ENCODE peak calls at places on chromosomes 6 and 20, in five cellular contexts. One of them, this sample, is unnamed.

GRCh38 chr6:13331516-13332348 is 3.4 kb upstream of the TBC1D7 start:
- DNase-seq in AG04450: no peak
- DNase-seq in GM13976: peak; percentile 46
- DNase-seq in fibroblast of pulmonary artery: peak; percentile 58
- DNase-seq in endothelial cell: no peak
- DNase-seq in this sample: no peak

GRCh38 chr20:10864076-10864672 is 190.4 kb upstream of the JAG1 start:
- DNase-seq in GM13976: no peak
- DNase-seq in fibroblast of pulmonary artery: peak; percentile 51
- DNase-seq in AG04450: no peak
- DNase-seq in endothelial cell: no peak
- DNase-seq in this sample: no peak

GRCh38 chr6:72497186-72497585 is 124.7 kb upstream of the KCNQ5 start:
- DNase-seq in AG04450: no peak
- DNase-seq in endothelial cell: no peak
- DNase-seq in fibroblast of pulmonary artery: no peak
- DNase-seq in GM13976: no peak
- DNase-seq in this sample: no peak

GRCh38 chr6:53361549-53362031 is 12.8 kb upstream of the ELOVL5 start:
- DNase-seq in fibroblast of pulmonary artery: no peak
- DNase-seq in GM13976: peak; percentile 23
- DNase-seq in endothelial cell: no peak
- DNase-seq in AG04450: no peak
- DNase-seq in this sample: no peak

GRCh38 chr20:19935842-19936241 is 81.3 kb upstream of the NAA20 start:
- DNase-seq in GM13976: no peak
- DNase-seq in endothelial cell: no peak
- DNase-seq in fibroblast of pulmonary artery: no peak
- DNase-seq in AG04450: no peak
- DNase-seq in this sample: no peak

GRCh38 chr6:3522561-3523287 is 65.9 kb upstream of the SLC22A23 start:
- DNase-seq in endothelial cell: no peak
- DNase-seq in GM13976: no peak
- DNase-seq in AG04450: no peak
- DNase-seq in fibroblast of pulmonary artery: peak; percentile 48
- DNase-seq in this sample: no peak

GRCh38 chr20:57947421-57948176 is 237.8 kb upstream of the PMEPA1 start:
- DNase-seq in GM13976: no peak
- DNase-seq in AG04450: no peak
- DNase-seq in endothelial cell: no peak
- DNase-seq in fibroblast of pulmonary artery: no peak
- DNase-seq in this sample: no peak

GRCh38 chr6:48236375-48236774 is 125.4 kb upstream of the PTCHD4 start:
- DNase-seq in endothelial cell: no peak
- DNase-seq in AG04450: no peak
- DNase-seq in fibroblast of pulmonary artery: no peak
- DNase-seq in GM13976: no peak
- DNase-seq in this sample: no peak

GRCh38 chr6:79878142-79878748 is 69.1 kb downstream of the ELOVL4 start:
- DNase-seq in endothelial cell: no peak
- DNase-seq in AG04450: no peak
- DNase-seq in GM13976: no peak
- DNase-seq in fibroblast of pulmonary artery: peak; percentile 7
- DNase-seq in this sample: no peak

GRCh38 chr6:54037277-54037779 is 73.9 kb upstream of the MLIP start:
- DNase-seq in AG04450: peak; percentile 27
- DNase-seq in endothelial cell: no peak
- DNase-seq in GM13976: no peak
- DNase-seq in fibroblast of pulmonary artery: no peak
- DNase-seq in this sample: no peak

GRCh38 chr20:17648306-17648646 is 33.8 kb downstream of the RRBP1 start:
- DNase-seq in GM13976: no peak
- DNase-seq in fibroblast of pulmonary artery: no peak
- DNase-seq in endothelial cell: no peak
- DNase-seq in AG04450: no peak
- DNase-seq in this sample: peak; percentile 77

GRCh38 chr6:11161031-11161966 is 49.8 kb upstream of the ERVFRD-1 start:
- DNase-seq in fibroblast of pulmonary artery: peak; percentile 32
- DNase-seq in endothelial cell: no peak
- DNase-seq in GM13976: no peak
- DNase-seq in AG04450: no peak
- DNase-seq in this sample: no peak

GRCh38 chr6:34934516-34934915 is 45.5 kb downstream of the ANKS1A start:
- DNase-seq in endothelial cell: no peak
- DNase-seq in AG04450: no peak
- DNase-seq in fibroblast of pulmonary artery: peak; percentile 97
- DNase-seq in GM13976: no peak
- DNase-seq in this sample: no peak

GRCh38 chr6:124119591-124119990 is 315.9 kb downstream of the NKAIN2 start:
- DNase-seq in endothelial cell: no peak
- DNase-seq in fibroblast of pulmonary artery: no peak
- DNase-seq in AG04450: no peak
- DNase-seq in GM13976: no peak
- DNase-seq in this sample: no peak

GRCh38 chr20:39310363-39311037 is 348.4 kb downstream of the DHX35 start:
- DNase-seq in AG04450: no peak
- DNase-seq in fibroblast of pulmonary artery: no peak
- DNase-seq in GM13976: no peak
- DNase-seq in endothelial cell: no peak
- DNase-seq in this sample: no peak

GRCh38 chr6:140228491-140228890 is 854.0 kb upstream of the CITED2 start:
- DNase-seq in GM13976: no peak
- DNase-seq in endothelial cell: no peak
- DNase-seq in AG04450: no peak
- DNase-seq in fibroblast of pulmonary artery: no peak
- DNase-seq in this sample: no peak

GRCh38 chr6:145734486-145735355 is 599 bp downstream of the EPM2A start:
- DNase-seq in endothelial cell: peak; percentile 90
- DNase-seq in AG04450: peak; percentile 59
- DNase-seq in GM13976: peak; percentile 84
- DNase-seq in fibroblast of pulmonary artery: peak; percentile 91
- DNase-seq in this sample: peak; percentile 90

GRCh38 chr6:70124443-70124842 is 178.4 kb downstream of the COL9A1 start:
- DNase-seq in fibroblast of pulmonary artery: no peak
- DNase-seq in endothelial cell: no peak
- DNase-seq in AG04450: no peak
- DNase-seq in GM13976: no peak
- DNase-seq in this sample: no peak

GRCh38 chr6:135270676-135271536 is 89.8 kb downstream of the MYB start:
- DNase-seq in GM13976: no peak
- DNase-seq in fibroblast of pulmonary artery: no peak
- DNase-seq in endothelial cell: no peak
- DNase-seq in AG04450: no peak
- DNase-seq in this sample: no peak

GRCh38 chr6:12603711-12604049 is 112.9 kb upstream of the PHACTR1 start:
- DNase-seq in fibroblast of pulmonary artery: no peak
- DNase-seq in GM13976: no peak
- DNase-seq in AG04450: no peak
- DNase-seq in endothelial cell: no peak
- DNase-seq in this sample: no peak

GRCh38 chr20:48686238-48687096 is 141.3 kb downstream of the PREX1 start:
- DNase-seq in fibroblast of pulmonary artery: peak; percentile 78
- DNase-seq in AG04450: no peak
- DNase-seq in endothelial cell: no peak
- DNase-seq in GM13976: no peak
- DNase-seq in this sample: no peak

GRCh38 chr6:156748504-156748903 is 28.7 kb upstream of the ARID1B start:
- DNase-seq in endothelial cell: no peak
- DNase-seq in AG04450: no peak
- DNase-seq in GM13976: no peak
- DNase-seq in fibroblast of pulmonary artery: no peak
- DNase-seq in this sample: no peak

GRCh38 chr6:156756630-156757610 is 20.3 kb upstream of the ARID1B start:
- DNase-seq in GM13976: no peak
- DNase-seq in endothelial cell: no peak
- DNase-seq in fibroblast of pulmonary artery: no peak
- DNase-seq in AG04450: no peak
- DNase-seq in this sample: no peak

GRCh38 chr6:156757849-156758248 is 19.3 kb upstream of the ARID1B start:
- DNase-seq in GM13976: no peak
- DNase-seq in fibroblast of pulmonary artery: no peak
- DNase-seq in endothelial cell: no peak
- DNase-seq in AG04450: no peak
- DNase-seq in this sample: no peak

GRCh38 chr6:156747715-156748114 is 29.5 kb upstream of the ARID1B start:
- DNase-seq in AG04450: no peak
- DNase-seq in GM13976: no peak
- DNase-seq in fibroblast of pulmonary artery: no peak
- DNase-seq in endothelial cell: no peak
- DNase-seq in this sample: no peak

GRCh38 chr6:156752666-156753301 is 24.4 kb upstream of the ARID1B start:
- DNase-seq in AG04450: no peak
- DNase-seq in endothelial cell: no peak
- DNase-seq in fibroblast of pulmonary artery: no peak
- DNase-seq in GM13976: peak; percentile 43
- DNase-seq in this sample: no peak
- TF ChIP-seq CTCF in AG04450: no peak
- TF ChIP-seq CTCF in endothelial cell: no peak
- TF ChIP-seq CTCF in fibroblast of pulmonary artery: peak; percentile 17
- TF ChIP-seq CTCF in GM13976: no peak
- TF ChIP-seq CTCF in this sample: peak; percentile 2

DNA sequence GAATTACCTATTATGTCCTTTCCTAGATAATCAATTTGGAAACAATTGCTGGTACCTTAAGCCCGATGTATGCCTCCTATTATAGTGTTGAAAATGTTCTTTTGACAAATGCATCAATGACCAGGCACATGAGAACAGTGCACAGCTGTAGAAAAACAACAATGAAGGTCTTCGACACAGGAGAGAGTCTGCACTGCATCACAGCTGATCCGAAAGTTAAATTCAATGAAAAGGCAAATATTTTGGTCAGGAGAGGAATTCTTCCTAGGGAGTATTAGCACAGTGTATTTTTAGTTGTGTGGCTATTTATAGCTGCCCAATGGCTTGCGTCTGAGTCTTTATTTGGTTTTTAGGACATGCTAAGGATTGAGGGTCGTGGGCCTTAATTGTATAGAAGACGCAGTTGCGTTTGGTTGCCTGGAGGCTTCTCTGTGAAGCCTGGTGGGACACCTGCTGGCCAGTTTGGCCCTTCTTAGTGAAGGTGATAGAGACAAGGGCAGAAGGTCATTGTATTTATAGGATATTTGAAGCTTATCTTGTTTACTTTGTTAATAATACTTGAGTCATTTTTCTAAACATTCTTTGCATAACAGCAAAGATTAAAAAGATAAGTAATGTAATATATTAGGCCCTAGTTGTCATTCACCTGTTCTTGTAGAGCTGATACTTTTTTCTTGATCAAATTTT is 72.3 kb downstream of the CDYL start:
- DNase-seq in AG04450: no peak
- DNase-seq in endothelial cell: peak; percentile 23
- DNase-seq in GM13976: no peak
- DNase-seq in fibroblast of pulmonary artery: peak; percentile 11
- DNase-seq in this sample: no peak
- TF ChIP-seq CTCF in AG04450: peak; percentile 36
- TF ChIP-seq CTCF in endothelial cell: no peak
- TF ChIP-seq CTCF in GM13976: peak; percentile 40
- TF ChIP-seq CTCF in fibroblast of pulmonary artery: peak; percentile 33
- TF ChIP-seq CTCF in this sample: no peak

GRCh38 chr20:9458075-9458818 is 56.1 kb upstream of the LAMP5 start:
- DNase-seq in endothelial cell: peak; percentile 36
- DNase-seq in GM13976: no peak
- DNase-seq in AG04450: no peak
- DNase-seq in fibroblast of pulmonary artery: peak; percentile 5
- DNase-seq in this sample: peak; percentile 61
- TF ChIP-seq CTCF in endothelial cell: peak; percentile 36
- TF ChIP-seq CTCF in GM13976: no peak
- TF ChIP-seq CTCF in AG04450: peak; percentile 34
- TF ChIP-seq CTCF in fibroblast of pulmonary artery: no peak
- TF ChIP-seq CTCF in this sample: no peak

GRCh38 chr20:41038149-41038877 is 9.7 kb downstream of the TOP1 start:
- DNase-seq in fibroblast of pulmonary artery: no peak
- DNase-seq in AG04450: no peak
- DNase-seq in endothelial cell: no peak
- DNase-seq in GM13976: no peak
- DNase-seq in this sample: no peak

GRCh38 chr20:41038878-41039404 is 10.3 kb downstream of the TOP1 start:
- DNase-seq in GM13976: no peak
- DNase-seq in AG04450: no peak
- DNase-seq in fibroblast of pulmonary artery: no peak
- DNase-seq in endothelial cell: no peak
- DNase-seq in this sample: no peak

GRCh38 chr20:41040855-41041254 is 12.2 kb downstream of the TOP1 start:
- DNase-seq in GM13976: no peak
- DNase-seq in AG04450: no peak
- DNase-seq in endothelial cell: no peak
- DNase-seq in fibroblast of pulmonary artery: no peak
- DNase-seq in this sample: no peak

GRCh38 chr20:41044409-41045062 is 15.9 kb downstream of the TOP1 start:
- DNase-seq in endothelial cell: no peak
- DNase-seq in GM13976: no peak
- DNase-seq in AG04450: no peak
- DNase-seq in fibroblast of pulmonary artery: no peak
- DNase-seq in this sample: no peak

GRCh38 chr20:41041693-41042092 is 13.1 kb downstream of the TOP1 start:
- DNase-seq in fibroblast of pulmonary artery: no peak
- DNase-seq in AG04450: no peak
- DNase-seq in endothelial cell: no peak
- DNase-seq in GM13976: no peak
- DNase-seq in this sample: no peak
- TF ChIP-seq CTCF in fibroblast of pulmonary artery: no peak
- TF ChIP-seq CTCF in AG04450: no peak
- TF ChIP-seq CTCF in endothelial cell: no peak
- TF ChIP-seq CTCF in GM13976: no peak
- TF ChIP-seq CTCF in this sample: no peak

GRCh38 chr20:24273251-24273650 is 196.2 kb upstream of the SYNDIG1 start:
- DNase-seq in fibroblast of pulmonary artery: no peak
- DNase-seq in endothelial cell: no peak
- DNase-seq in AG04450: no peak
- DNase-seq in GM13976: no peak
- DNase-seq in this sample: peak; percentile 55
- TF ChIP-seq CTCF in fibroblast of pulmonary artery: no peak
- TF ChIP-seq CTCF in endothelial cell: no peak
- TF ChIP-seq CTCF in AG04450: no peak
- TF ChIP-seq CTCF in GM13976: no peak
- TF ChIP-seq CTCF in this sample: no peak

GRCh38 chr6:33813960-33814662 is 10.3 kb upstream of the MLN start:
- DNase-seq in GM13976: no peak
- DNase-seq in AG04450: no peak
- DNase-seq in endothelial cell: no peak
- DNase-seq in fibroblast of pulmonary artery: no peak
- DNase-seq in this sample: no peak

GRCh38 chr6:33809619-33810018 is 5.8 kb upstream of the MLN start:
- DNase-seq in endothelial cell: no peak
- DNase-seq in GM13976: no peak
- DNase-seq in AG04450: no peak
- DNase-seq in fibroblast of pulmonary artery: no peak
- DNase-seq in this sample: no peak

GRCh38 chr6:33814663-33814985 is 10.8 kb upstream of the MLN start:
- DNase-seq in endothelial cell: no peak
- DNase-seq in GM13976: no peak
- DNase-seq in fibroblast of pulmonary artery: no peak
- DNase-seq in AG04450: no peak
- DNase-seq in this sample: no peak

GRCh38 chr6:33813246-33813904 is 9.6 kb upstream of the MLN start:
- DNase-seq in fibroblast of pulmonary artery: no peak
- DNase-seq in AG04450: no peak
- DNase-seq in GM13976: no peak
- DNase-seq in endothelial cell: no peak
- DNase-seq in this sample: no peak

GRCh38 chr6:33812669-33813068 is 8.9 kb upstream of the MLN start:
- DNase-seq in fibroblast of pulmonary artery: peak; percentile 69
- DNase-seq in GM13976: peak; percentile 81
- DNase-seq in AG04450: no peak
- DNase-seq in endothelial cell: peak; percentile 86
- DNase-seq in this sample: no peak
- TF ChIP-seq CTCF in fibroblast of pulmonary artery: peak; percentile 51
- TF ChIP-seq CTCF in GM13976: no peak
- TF ChIP-seq CTCF in AG04450: peak; percentile 58
- TF ChIP-seq CTCF in endothelial cell: peak; percentile 11
- TF ChIP-seq CTCF in this sample: no peak

This sample was measured in HL-60.